ENCODE peak calls at places on chromosomes 5 and 9, in seven cellular contexts. I is BJ; O is endothelial cell; L is endothelial cell of umbilical vein; N is CD8-positive, alpha-beta T cell; Z is GM20000; K is fibroblast of pulmonary artery. W is an unnamed sample.

GRCh38 chr5:122871669-122872068 is 26.3 kb downstream of the SNX24 start:
- DNase-seq in I (no peak), O (no peak), L (no peak), N (no peak), Z (no peak), K (peak), W (no peak)

GRCh38 chr5:174204914-174205313 is 159.4 kb downstream of the NSG2 start:
- DNase-seq in I (no peak), O (no peak), L (no peak), N (no peak), Z (no peak), K (no peak), W (no peak)

GRCh38 chr9:37060821-37061220 is 26.8 kb upstream of the PAX5 start:
- DNase-seq in I (no peak), O (no peak), L (no peak), N (no peak), Z (no peak), K (no peak), W (no peak)

GRCh38 chr9:122220673-122221222 is 8.0 kb downstream of the LHX6 start:
- DNase-seq in I (no peak), O (no peak), L (no peak), N (no peak), Z (no peak), K (no peak), W (peak)

GRCh38 chr5:53201746-53202145 is 92.2 kb upstream of the MOCS2 start:
- DNase-seq in I (no peak), O (no peak), L (no peak), N (no peak), Z (no peak), K (no peak), W (no peak)

GRCh38 chr9:129665008-129665771 is at the start of gene PRRX2:
- DNase-seq in I (no peak), O (peak), L (no peak), N (peak), Z (peak), K (no peak), W (peak)

GRCh38 chr9:107750741-107751521 is 261.4 kb upstream of the KLF4 start:
- DNase-seq in I (peak), O (no peak), L (peak), N (no peak), Z (no peak), K (peak), W (no peak)

GRCh38 chr9:129863059-129863690 is 27.9 kb downstream of the USP20 start:
- DNase-seq in I (no peak), O (no peak), L (peak), N (peak), Z (no peak), K (peak), W (no peak)

GRCh38 chr9:92706218-92706940 is 36.4 kb upstream of the IPPK start:
- DNase-seq in I (no peak), O (peak), L (peak), N (peak), Z (peak), K (peak), W (peak)

GRCh38 chr5:39717186-39717897 is 292.6 kb upstream of the DAB2 start:
- DNase-seq in I (peak), O (no peak), L (no peak), N (no peak), Z (no peak), K (peak), W (no peak)

GRCh38 chr9:105132576-105132975 is 111.9 kb upstream of the SLC44A1 start:
- DNase-seq in I (peak), O (no peak), L (no peak), N (no peak), Z (no peak), K (peak), W (no peak)

GRCh38 chr5:135915466-135916001 is 19.9 kb upstream of the IL9 start:
- DNase-seq in I (no peak), O (no peak), L (no peak), N (no peak), Z (no peak), K (peak), W (no peak)

GRCh38 chr9:115327441-115328122 is 209.6 kb upstream of the TNC start:
- DNase-seq in I (peak), O (no peak), L (no peak), N (no peak), Z (no peak), K (no peak), W (no peak)

GRCh38 chr5:160293901-160294561 is 18.3 kb downstream of the CCNJL start:
- DNase-seq in I (no peak), O (no peak), L (no peak), N (no peak), Z (no peak), K (peak), W (no peak)

GRCh38 chr9:110579763-110580255 is 268 bp upstream of the SVEP1 start:
- DNase-seq in I (peak), O (no peak), L (no peak), N (no peak), Z (no peak), K (peak), W (no peak)

GRCh38 chr9:27888661-27889295 is 315.5 kb upstream of the C9orf72 start:
- DNase-seq in I (no peak), O (peak), L (no peak), N (peak), Z (peak), K (peak), W (peak)

GRCh38 chr5:168746893-168747640 is 167.9 kb upstream of the PANK3 start:
- DNase-seq in I (no peak), O (no peak), L (no peak), N (no peak), Z (no peak), K (no peak), W (no peak)

GRCh38 chr9:133729646-133730281 is 8.4 kb downstream of the SARDH start:
- DNase-seq in I (no peak), O (no peak), L (no peak), N (no peak), Z (no peak), K (no peak), W (no peak)

GRCh38 chr9:109117856-109118801 is 1.6 kb downstream of the TMEM245 start:
- DNase-seq in I (no peak), O (no peak), L (peak), N (peak), Z (no peak), K (peak), W (no peak)

GRCh38 chr5:175713930-175714329 is 56.1 kb downstream of the HRH2 start:
- DNase-seq in I (no peak), O (no peak), L (no peak), N (no peak), Z (no peak), K (no peak), W (no peak)

GRCh38 chr9:22211588-22212360 is 202.7 kb upstream of the CDKN2B start:
- DNase-seq in I (peak), O (no peak), L (peak), N (no peak), Z (no peak), K (peak), W (no peak)

GRCh38 chr9:95079461-95079860 is 238.0 kb downstream of the FANCC start:
- DNase-seq in I (no peak), O (no peak), L (no peak), N (no peak), Z (no peak), K (no peak), W (no peak)

GRCh38 chr9:133306242-133307194 is 29.5 kb downstream of the SURF6 start:
- DNase-seq in I (no peak), O (no peak), L (no peak), N (no peak), Z (no peak), K (no peak), W (no peak)

GRCh38 chr9:95854386-95855015 is 21.0 kb upstream of the ERCC6L2 start:
- DNase-seq in I (no peak), O (no peak), L (peak), N (no peak), Z (no peak), K (peak), W (no peak)

GRCh38 chr5:10233505-10233904 is 16.2 kb downstream of the ATPSCKMT start:
- DNase-seq in I (peak), O (peak), L (peak), N (no peak), Z (no peak), K (peak), W (no peak)

DNA sequence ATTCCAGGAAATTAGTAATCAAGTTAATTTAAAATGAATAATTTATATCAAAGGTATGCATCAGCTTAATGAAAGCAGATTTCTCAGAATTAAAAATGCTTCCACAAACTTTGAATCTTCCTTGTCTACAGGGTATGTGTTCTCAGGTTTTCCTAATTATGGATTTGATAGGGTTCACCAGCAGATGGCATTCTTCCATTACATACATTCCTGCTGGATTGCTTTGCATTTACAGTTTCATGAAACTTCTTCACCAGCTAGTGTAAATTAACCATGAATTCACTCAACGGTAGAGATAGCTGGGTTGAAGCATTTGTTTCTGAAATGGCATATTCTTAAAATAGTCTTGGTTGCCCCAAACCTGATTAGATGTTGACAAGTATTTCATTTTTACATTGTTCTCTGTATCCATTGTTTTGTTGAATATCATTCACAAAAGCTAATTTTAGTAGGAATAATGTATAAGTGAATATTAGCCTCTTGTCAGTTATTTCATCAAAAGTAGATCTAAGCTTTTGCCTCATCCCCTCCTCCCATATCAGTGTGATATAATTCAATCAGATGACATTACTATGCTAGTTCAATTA is 68.7 kb upstream of the WDR41 start:
- DNase-seq in I (no peak), O (peak), L (peak), N (no peak), Z (peak), K (peak), W (peak)
- TF ChIP-seq CTCF in I (peak), O (no peak), L (peak), N (peak), Z (peak), K (peak), W (no peak)

GRCh38 chr9:112665347-112665746 is 52.6 kb downstream of the INIP start:
- DNase-seq in I (no peak), O (no peak), L (no peak), N (no peak), Z (peak), K (peak), W (no peak)
- TF ChIP-seq CTCF in I (peak), O (no peak), L (no peak), N (no peak), Z (no peak), K (peak), W (peak)

GRCh38 chr5:32069396-32069795 is 104.7 kb downstream of the GOLPH3 start:
- DNase-seq in I (no peak), O (no peak), L (peak), N (no peak), Z (no peak), K (no peak), W (no peak)

GRCh38 chr5:32067774-32068173 is 106.3 kb downstream of the GOLPH3 start:
- DNase-seq in I (no peak), O (no peak), L (no peak), N (no peak), Z (no peak), K (no peak), W (no peak)

GRCh38 chr5:32071351-32071944 is 102.7 kb downstream of the GOLPH3 start:
- DNase-seq in I (no peak), O (no peak), L (peak), N (no peak), Z (no peak), K (peak), W (no peak)

GRCh38 chr5:32066448-32066847 is 107.7 kb downstream of the GOLPH3 start:
- DNase-seq in I (no peak), O (no peak), L (no peak), N (no peak), Z (no peak), K (no peak), W (no peak)

DNA sequence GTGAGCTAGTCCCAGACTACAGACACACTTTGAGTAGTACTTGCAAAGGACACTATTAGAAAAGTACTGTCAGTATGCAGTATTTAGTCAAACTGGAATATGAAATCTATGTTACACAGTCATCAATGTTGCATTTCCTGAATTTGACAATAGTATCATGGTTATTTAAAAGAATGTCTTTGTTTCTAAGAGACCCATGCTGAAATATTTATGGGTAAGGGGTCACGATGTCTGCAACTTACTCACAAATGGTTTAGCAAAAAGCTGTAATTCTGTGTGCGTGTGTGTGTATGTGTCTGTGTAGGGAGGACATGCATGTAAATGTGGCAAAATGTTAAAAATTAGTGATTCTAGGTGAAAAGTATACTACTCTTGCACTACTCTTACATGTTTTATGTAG is 105.6 kb downstream of the GOLPH3 start:
- DNase-seq in I (no peak), O (no peak), L (peak), N (no peak), Z (no peak), K (peak), W (no peak)
- TF ChIP-seq CTCF in I (no peak), O (no peak), L (no peak), N (no peak), Z (no peak), K (no peak), W (no peak)

DNA sequence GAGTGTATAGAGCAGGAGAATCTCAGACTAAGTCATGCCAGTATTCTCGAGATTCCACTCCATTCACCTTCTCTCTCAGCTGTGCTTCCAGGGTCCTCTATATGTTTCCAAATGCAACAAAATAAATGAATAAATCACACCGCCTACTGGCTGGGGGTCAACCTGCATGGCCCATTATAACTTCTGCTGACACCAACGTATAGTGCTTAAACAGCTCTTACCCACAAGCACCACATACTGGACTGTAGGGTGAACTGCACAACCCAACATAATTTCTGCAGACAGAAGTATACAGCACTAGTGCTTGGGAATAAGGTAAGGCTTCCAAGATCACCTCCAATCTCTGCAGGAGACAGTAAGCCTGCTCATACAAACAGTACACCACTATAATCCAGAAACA is 33.1 kb upstream of the HTR4 start:
- DNase-seq in I (no peak), O (peak), L (peak), N (no peak), Z (no peak), K (peak), W (no peak)
- TF ChIP-seq CTCF in I (no peak), O (peak), L (peak), N (no peak), Z (no peak), K (peak), W (peak)

GRCh38 chr5:173163219-173163618 is 18.9 kb downstream of the BNIP1 start:
- DNase-seq in I (no peak), O (no peak), L (no peak), N (no peak), Z (no peak), K (peak), W (no peak)
- TF ChIP-seq CTCF in I (no peak), O (no peak), L (no peak), N (no peak), Z (no peak), K (no peak), W (no peak)

GRCh38 chr9:101028346-101029299 is at the start of gene PLPPR1:
- DNase-seq in I (no peak), O (peak), L (peak), N (no peak), Z (no peak), K (peak), W (peak)
- TF ChIP-seq CTCF in I (no peak), O (no peak), L (no peak), N (no peak), Z (no peak), K (no peak), W (no peak)

GRCh38 chr5:138754699-138755057 is 1.5 kb downstream of the CTNNA1 start:
- DNase-seq in I (no peak), O (no peak), L (no peak), N (no peak), Z (no peak), K (no peak), W (no peak)

GRCh38 chr5:138755084-138755748 is 2.0 kb downstream of the CTNNA1 start:
- DNase-seq in I (no peak), O (no peak), L (no peak), N (no peak), Z (peak), K (no peak), W (peak)

GRCh38 chr5:138753794-138754698 is 821 bp downstream of the CTNNA1 start:
- DNase-seq in I (peak), O (peak), L (peak), N (peak), Z (peak), K (peak), W (peak)

GRCh38 chr5:138752951-138753793 is at the start of gene CTNNA1:
- DNase-seq in I (no peak), O (peak), L (peak), N (peak), Z (peak), K (peak), W (peak)

DNA sequence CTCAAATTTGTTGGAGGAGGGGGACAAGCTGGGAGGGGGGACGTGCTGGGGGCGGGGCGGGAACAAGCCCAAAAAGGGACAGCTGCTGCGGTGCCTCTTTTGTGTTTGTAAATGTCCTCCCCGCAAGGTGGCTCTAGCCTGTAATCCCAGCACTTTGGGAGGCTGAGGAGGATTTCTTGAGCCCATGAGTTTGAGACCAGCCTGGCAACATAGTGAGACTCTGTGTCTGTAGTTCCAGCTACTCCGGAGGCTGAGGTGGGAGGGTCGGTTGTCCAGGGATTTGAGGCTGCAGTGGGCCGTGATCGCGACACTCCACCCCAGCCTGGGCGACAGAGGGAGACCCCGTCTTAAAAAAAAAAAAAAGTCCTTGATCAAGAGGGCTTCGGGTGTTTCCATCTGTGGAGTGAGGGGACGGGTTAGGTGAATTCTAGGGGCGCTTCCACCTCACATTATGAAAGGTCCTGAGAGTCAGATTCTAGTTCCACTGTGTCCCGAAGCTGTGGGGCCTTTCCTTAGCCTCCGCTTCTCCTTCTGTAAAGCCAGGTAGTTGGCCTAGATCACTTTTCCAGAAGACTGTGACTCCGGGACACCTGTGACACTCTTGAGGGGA is 779 bp upstream of the CTNNA1 start:
- DNase-seq in I (no peak), O (peak), L (no peak), N (no peak), Z (no peak), K (peak), W (no peak)
- TF ChIP-seq CTCF in I (peak), O (no peak), L (no peak), N (no peak), Z (no peak), K (peak), W (peak)